ENCODE peak calls at places on chromosomes 1 and 21, in eight cellular contexts. N is fibroblast of pulmonary artery; D is ACHN; S is MV-4-11; K is adipocyte; T is NCI-H2171 treated with DMSO at 0.1 percent for 48 hours; Q is T-helper 2 cell; R is activated CD4-positive, alpha-beta T cell treated with anti-CD3 and anti-CD28 coated beads, Interleukin-2, amount 10 ng/mL, durations not matched to agents 24 days and 14 days. O is an unnamed sample.

GRCh38 chr1:154493276-154493675 is 8.7 kb upstream of the TDRD10 start:
- DNase-seq in T (no peak), R (peak), Q (no peak), K (no peak), N (no peak), D (no peak), S (peak), O (peak)

GRCh38 chr1:201119206-201119814 is 7.1 kb upstream of the CACNA1S start:
- DNase-seq in K (peak), T (no peak), R (peak), N (peak), S (peak), Q (peak), D (peak), O (peak)

GRCh38 chr21:17397703-17398102 is 115.1 kb upstream of the CXADR start:
- DNase-seq in D (no peak), T (no peak), Q (no peak), K (no peak), R (no peak), S (no peak), N (no peak), O (no peak)

GRCh38 chr1:16184557-16185303 is 27.7 kb downstream of the ARHGEF19 start:
- DNase-seq in Q (no peak), D (no peak), T (no peak), K (no peak), S (no peak), R (no peak), N (no peak), O (no peak)

GRCh38 chr1:99531578-99532570 is 114.0 kb upstream of the PALMD start:
- DNase-seq in D (no peak), S (no peak), K (no peak), R (no peak), Q (no peak), T (no peak), N (no peak), O (no peak)

GRCh38 chr1:217078010-217078704 is 354.9 kb upstream of the ESRRG start:
- DNase-seq in Q (no peak), S (no peak), T (no peak), R (no peak), K (no peak), N (no peak), D (no peak), O (no peak)

GRCh38 chr1:92356956-92357355 is 58.1 kb downstream of the RPAP2 start:
- DNase-seq in Q (no peak), D (no peak), T (no peak), S (peak), N (peak), K (peak), R (no peak), O (peak)

GRCh38 chr1:2499986-2500596 is 24.0 kb downstream of the PLCH2 start:
- DNase-seq in D (no peak), R (peak), N (no peak), S (no peak), T (peak), K (no peak), Q (no peak), O (no peak)

GRCh38 chr1:155128755-155129473 is 1.2 kb downstream of the EFNA1 start:
- DNase-seq in Q (no peak), D (peak), K (no peak), N (peak), S (no peak), T (no peak), R (no peak), O (no peak)

GRCh38 chr1:37892151-37893047 is 33.0 kb upstream of the MTF1 start:
- DNase-seq in S (peak), D (no peak), K (peak), Q (no peak), N (peak), T (no peak), R (no peak), O (peak)

GRCh38 chr21:45264146-45264918 is 23.4 kb downstream of the POFUT2 start:
- DNase-seq in D (no peak), T (no peak), K (no peak), S (no peak), R (no peak), N (no peak), Q (no peak), O (no peak)

GRCh38 chr1:193558491-193559028 is 372.1 kb upstream of the B3GALT2 start:
- DNase-seq in T (no peak), R (no peak), K (peak), D (peak), S (peak), N (peak), Q (no peak), O (no peak)

O was measured in NB4.